ENCODE peak calls at places on chromosomes 7 and 10, in six cellular contexts. D is colonic mucosa; B is WERI-Rb-1; E is caudate nucleus; F is CD4-positive, alpha-beta T cell; S is astrocyte. X is an unnamed sample.
A peak's percentile ranks its signal among the peaks of the same experiment; 100 is the strongest.

GRCh38 chr7:41579961-41580935 is 122.6 kb downstream of the INHBA start:
- DNase-seq in D (no peak), B (no peak), E (no peak), F (no peak), S (peak; percentile 99), X (no peak)

GRCh38 chr10:71604324-71605018 is 115.1 kb downstream of the C10orf105 start:
- DNase-seq in D (peak; percentile 82), B (no peak), E (no peak), F (no peak), S (no peak), X (no peak)

GRCh38 chr7:9978111-9979064 is 995.3 kb upstream of the PHF14 start:
- DNase-seq in D (no peak), B (no peak), E (no peak), F (no peak), S (no peak), X (no peak)

GRCh38 chr10:32372000-32372875 is 25.3 kb upstream of the EPC1 start:
- DNase-seq in D (no peak), B (no peak), E (no peak), F (no peak), S (no peak), X (no peak)

GRCh38 chr7:110852156-110852858 is 238.6 kb upstream of the LRRN3 start:
- DNase-seq in D (no peak), B (no peak), E (no peak), F (no peak), S (no peak), X (no peak)

GRCh38 chr10:5534051-5534821 is 9.5 kb downstream of the CALML3 start:
- DNase-seq in D (no peak), B (no peak), E (no peak), F (no peak), S (no peak), X (peak; percentile 47)

GRCh38 chr10:101310528-101311439 is 43.2 kb upstream of the BTRC start:
- DNase-seq in D (no peak), B (peak; percentile 66), E (no peak), F (no peak), S (no peak), X (peak; percentile 61)

GRCh38 chr7:152664636-152665035 is 11.3 kb downstream of the XRCC2 start:
- DNase-seq in D (no peak), B (no peak), E (no peak), F (no peak), S (no peak), X (no peak)

GRCh38 chr7:131670401-131670800 is 114.0 kb upstream of the PODXL start:
- DNase-seq in D (no peak), B (no peak), E (no peak), F (no peak), S (no peak), X (no peak)

GRCh38 chr10:79292789-79293746 is 54.2 kb upstream of the PPIF start:
- DNase-seq in D (no peak), B (peak; percentile 55), E (peak; percentile 25), F (no peak), S (no peak), X (no peak)

GRCh38 chr7:34451923-34452322 is 206.1 kb upstream of the NPSR1 start:
- DNase-seq in D (no peak), B (no peak), E (no peak), F (no peak), S (peak; percentile 83), X (no peak)

GRCh38 chr7:85554294-85554877 is 367.5 kb upstream of the SEMA3D start:
- DNase-seq in D (peak; percentile 20), B (peak; percentile 10), E (no peak), F (no peak), S (peak; percentile 67), X (no peak)

GRCh38 chr10:110446954-110447608 is 50.6 kb upstream of the DUSP5 start:
- DNase-seq in D (no peak), B (no peak), E (no peak), F (no peak), S (peak; percentile 94), X (no peak)

DNA sequence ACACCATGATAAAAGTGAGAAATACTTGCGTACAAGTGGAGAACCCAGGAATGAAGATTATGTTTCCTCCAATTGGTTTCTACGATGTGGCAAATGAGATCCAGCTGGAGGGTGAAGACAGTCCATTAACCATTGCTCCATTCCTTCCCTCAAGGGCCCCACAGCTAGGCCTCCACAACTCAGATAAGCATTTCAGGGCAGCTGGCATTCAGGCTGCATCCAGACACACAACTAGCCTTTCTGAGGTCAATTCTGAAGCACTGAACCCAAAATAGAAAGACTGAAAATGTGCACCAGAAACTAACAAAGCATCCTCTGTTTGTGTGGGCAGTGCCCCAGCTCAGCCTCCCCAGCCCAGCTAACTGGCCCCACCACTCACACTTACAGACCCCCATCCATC is 94.8 kb downstream of the GSAP start:
- DNase-seq in D (no peak), B (no peak), E (no peak), F (no peak), S (no peak), X (no peak)
- H3K27ac ChIP-seq in D (no peak overlapping the region), B (no peak overlapping the region), E (peak overlapping the region; percentile 56), F (no peak overlapping the region), S (no peak overlapping the region), X (no peak overlapping the region)

DNA sequence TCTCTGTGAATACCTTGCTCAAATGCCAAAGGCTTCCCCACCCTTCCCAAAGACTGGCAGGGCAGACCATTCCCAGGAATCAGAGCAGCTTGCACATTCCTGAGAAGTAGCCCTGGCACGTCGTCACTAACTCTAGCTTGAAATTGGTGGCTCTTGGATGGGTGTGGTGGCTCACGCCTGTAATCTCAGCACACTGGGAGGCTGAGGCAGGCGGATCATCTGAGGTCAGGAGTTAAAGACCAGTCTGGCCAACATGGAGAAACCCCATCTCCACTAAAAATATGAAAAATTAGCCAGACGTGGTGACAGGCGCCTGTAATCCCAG is 108.2 kb upstream of the MPP7 start:
- DNase-seq in D (no peak), B (no peak), E (no peak), F (no peak), S (no peak), X (no peak)
- H3K27ac ChIP-seq in D (no peak overlapping the region), B (no peak overlapping the region), E (no peak overlapping the region), F (no peak overlapping the region), S (no peak overlapping the region), X (no peak overlapping the region)

GRCh38 chr10:90458571-90458970 is 399.3 kb downstream of the HTR7 start:
- DNase-seq in D (no peak), B (no peak), E (no peak), F (no peak), S (no peak), X (no peak)
- H3K27ac ChIP-seq in D (no peak overlapping the region), B (no peak overlapping the region), E (no peak overlapping the region), F (no peak overlapping the region), S (no peak overlapping the region), X (no peak overlapping the region)

GRCh38 chr10:26015092-26015491 is 81.1 kb downstream of the MYO3A start:
- DNase-seq in D (no peak), B (no peak), E (no peak), F (no peak), S (no peak), X (no peak)
- H3K27ac ChIP-seq in D (no peak overlapping the region), B (no peak overlapping the region), E (no peak overlapping the region), F (no peak overlapping the region), S (no peak overlapping the region), X (no peak overlapping the region)

GRCh38 chr7:130606161-130606560 is 62.4 kb downstream of the COPG2 start:
- DNase-seq in D (no peak), B (no peak), E (no peak), F (no peak), S (no peak), X (no peak)
- H3K27ac ChIP-seq in D (no peak overlapping the region), B (no peak overlapping the region), E (no peak overlapping the region), F (no peak overlapping the region), S (no peak overlapping the region), X (no peak overlapping the region)

DNA sequence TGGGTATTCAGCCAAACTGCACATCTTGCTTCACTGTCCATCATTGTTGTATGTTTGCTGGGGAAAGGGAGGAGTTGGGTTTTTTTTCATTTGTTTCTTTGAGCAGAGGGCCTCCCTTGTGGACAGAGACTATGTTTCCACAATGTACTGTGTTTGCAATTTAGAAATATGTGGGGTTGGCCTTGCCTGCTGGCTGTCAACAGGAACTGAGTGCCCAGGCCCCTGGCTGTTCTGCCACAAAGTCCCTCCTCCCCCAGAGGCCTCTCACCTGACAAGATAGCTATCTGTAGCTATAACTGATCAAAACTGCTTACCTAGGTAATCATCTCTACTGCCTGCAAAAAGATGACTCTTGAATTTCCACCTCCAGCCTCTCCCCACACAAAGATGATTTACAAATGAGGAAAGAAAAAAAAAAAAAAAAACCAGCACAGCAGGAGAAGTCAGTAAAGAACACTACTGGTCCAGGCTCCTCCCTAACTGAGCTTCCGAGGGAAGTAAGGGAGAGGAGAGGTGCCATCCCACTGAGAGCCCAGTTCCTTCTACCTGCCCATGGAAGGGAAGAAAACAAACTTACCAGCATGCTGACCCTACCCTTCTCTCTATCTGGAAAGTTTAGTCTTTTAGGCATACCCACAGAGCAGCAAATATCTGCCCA is 121.7 kb downstream of the SGMS1 start:
- DNase-seq in D (no peak), B (no peak), E (no peak), F (no peak), S (no peak), X (no peak)
- H3K27ac ChIP-seq in D (no peak overlapping the region), B (no peak overlapping the region), E (peak overlapping the region; percentile 56), F (no peak overlapping the region), S (no peak overlapping the region), X (no peak overlapping the region)

DNA sequence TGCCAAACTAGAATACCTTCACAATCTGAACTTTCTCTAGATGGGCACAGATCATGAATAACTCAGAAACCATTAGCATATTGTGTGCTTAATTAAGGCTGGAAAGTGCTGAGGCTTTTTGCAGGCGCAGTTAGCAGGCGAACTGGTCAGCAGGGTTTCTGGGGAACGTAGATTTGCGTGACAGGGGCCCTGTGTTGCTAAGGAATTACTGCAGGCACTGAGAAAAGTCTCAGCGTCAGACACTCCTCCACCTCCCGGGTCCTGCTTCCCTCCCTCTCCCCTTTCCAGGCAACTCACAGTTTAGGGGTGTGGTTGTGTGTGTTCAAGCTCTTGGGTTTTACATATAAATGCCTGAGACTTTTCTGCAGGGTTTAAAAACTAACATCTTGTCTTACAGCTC is 2.2 kb downstream of the MAP3K8 start:
- DNase-seq in D (peak; percentile 49), B (no peak), E (peak; percentile 13), F (no peak), S (peak; percentile 84), X (no peak)
- H3K27ac ChIP-seq in D (peak overlapping the region; percentile 100), B (no peak overlapping the region), E (peak overlapping the region; percentile 24), F (no peak overlapping the region), S (peak overlapping the region; percentile 73), X (peak overlapping the region; percentile 90)

X was measured in psoas muscle.